ENCODE peak calls at places on chromosomes 7 and 10, in seven cellular contexts. C is GM12865, A is PC-9, E is ovary, S is stomach, Z is endothelial cell of umbilical vein, R is heart left ventricle. U is an unnamed sample.
A peak's percentile ranks its signal among the peaks of the same experiment; 100 is the strongest.

GRCh38 chr10:112679392-112679791 is 232.4 kb downstream of the VTI1A start:
- DNase-seq in C (no peak), A (no peak), E (no peak), S (no peak), Z (no peak), R (no peak), U (no peak)

GRCh38 chr7:8378349-8379019 is 54.9 kb upstream of the NXPH1 start:
- DNase-seq in C (no peak), A (no peak), E (no peak), S (no peak), Z (no peak), R (no peak), U (no peak)

GRCh38 chr10:58473966-58474365 is 38.7 kb upstream of the BICC1 start:
- DNase-seq in C (no peak), A (no peak), E (no peak), S (no peak), Z (no peak), R (no peak), U (no peak)

GRCh38 chr10:131431541-131431940 is 120.0 kb upstream of the TCERG1L start:
- DNase-seq in C (no peak), A (no peak), E (no peak), S (no peak), Z (no peak), R (no peak), U (no peak)

GRCh38 chr10:114534480-114535095 is 123.5 kb downstream of the ABLIM1 start:
- DNase-seq in C (no peak), A (no peak), E (no peak), S (no peak), Z (peak; percentile 90), R (no peak), U (no peak)

GRCh38 chr10:47257396-47258120 is 42.4 kb upstream of the GDF10 start:
- DNase-seq in C (peak; percentile 21), A (no peak), E (no peak), S (no peak), Z (no peak), R (no peak), U (no peak)

GRCh38 chr7:112654322-112655216 is 135.6 kb downstream of the TMEM168 start:
- DNase-seq in C (no peak), A (no peak), E (no peak), S (no peak), Z (no peak), R (no peak), U (no peak)

GRCh38 chr7:45399069-45399468 is 175.1 kb upstream of the ADCY1 start:
- DNase-seq in C (no peak), A (no peak), E (no peak), S (no peak), Z (no peak), R (no peak), U (no peak)

GRCh38 chr7:123366991-123367390 is 167.2 kb upstream of the SLC13A1 start:
- DNase-seq in C (no peak), A (no peak), E (no peak), S (no peak), Z (no peak), R (no peak), U (no peak)

GRCh38 chr10:117710181-117710798 is 167.7 kb downstream of the EMX2 start:
- DNase-seq in C (no peak), A (no peak), E (no peak), S (no peak), Z (no peak), R (no peak), U (no peak)

GRCh38 chr7:27695096-27695495 is 32.4 kb upstream of the HIBADH start:
- DNase-seq in C (no peak), A (no peak), E (no peak), S (no peak), Z (no peak), R (no peak), U (no peak)

GRCh38 chr10:122054046-122055025 is 65.4 kb downstream of the TACC2 start:
- DNase-seq in C (peak; percentile 22), A (no peak), E (peak; percentile 82), S (peak; percentile 54), Z (peak; percentile 71), R (peak; percentile 74), U (no peak)

GRCh38 chr7:157089100-157089510 is 49.6 kb upstream of the UBE3C start:
- DNase-seq in C (no peak), A (no peak), E (no peak), S (no peak), Z (no peak), R (no peak), U (no peak)

GRCh38 chr10:101031128-101031795 is at the start of the genes PDZD7 and SFXN3:
- DNase-seq in C (peak; percentile 97), A (peak; percentile 91), E (peak; percentile 98), S (peak; percentile 98), Z (peak; percentile 88), R (peak; percentile 97), U (peak; percentile 99)

GRCh38 chr10:33876547-33877400 is 542.3 kb upstream of the NRP1 start:
- DNase-seq in C (no peak), A (no peak), E (peak; percentile 29), S (no peak), Z (no peak), R (no peak), U (no peak)

GRCh38 chr7:41449286-41449685 is 253.6 kb downstream of the INHBA start:
- DNase-seq in C (no peak), A (no peak), E (no peak), S (no peak), Z (no peak), R (no peak), U (no peak)

GRCh38 chr10:98482096-98482495 is 35.4 kb upstream of the HPS1 start:
- DNase-seq in C (no peak), A (no peak), E (no peak), S (no peak), Z (no peak), R (no peak), U (no peak)

GRCh38 chr10:115033898-115034297 is 59.3 kb upstream of the ATRNL1 start:
- DNase-seq in C (no peak), A (no peak), E (no peak), S (no peak), Z (no peak), R (no peak), U (no peak)

GRCh38 chr10:117163061-117163953 is 25.2 kb upstream of the VAX1 start:
- DNase-seq in C (no peak), A (no peak), E (no peak), S (no peak), Z (no peak), R (no peak), U (no peak)

GRCh38 chr7:40680657-40681056 is 545.9 kb downstream of the SUGCT start:
- DNase-seq in C (no peak), A (no peak), E (no peak), S (no peak), Z (peak; percentile 31), R (no peak), U (no peak)

GRCh38 chr7:155811560-155811894 is 736 bp downstream of the SHH start:
- DNase-seq in C (no peak), A (no peak), E (no peak), S (peak; percentile 70), Z (no peak), R (no peak), U (no peak)

GRCh38 chr7:157234271-157234670 is 95.5 kb downstream of the UBE3C start:
- DNase-seq in C (no peak), A (no peak), E (no peak), S (no peak), Z (no peak), R (no peak), U (no peak)

GRCh38 chr7:80675090-80675489 is 36.6 kb downstream of the CD36 start:
- DNase-seq in C (no peak), A (no peak), E (no peak), S (no peak), Z (no peak), R (no peak), U (no peak)

GRCh38 chr10:89553064-89553734 is 17.8 kb upstream of the SLC16A12 start:
- DNase-seq in C (no peak), A (peak; percentile 18), E (no peak), S (no peak), Z (peak; percentile 93), R (no peak), U (no peak)

GRCh38 chr7:2016761-2017482 is 215.8 kb downstream of the MAD1L1 start:
- DNase-seq in C (no peak), A (no peak), E (peak; percentile 6), S (no peak), Z (no peak), R (no peak), U (peak; percentile 13)

DNA sequence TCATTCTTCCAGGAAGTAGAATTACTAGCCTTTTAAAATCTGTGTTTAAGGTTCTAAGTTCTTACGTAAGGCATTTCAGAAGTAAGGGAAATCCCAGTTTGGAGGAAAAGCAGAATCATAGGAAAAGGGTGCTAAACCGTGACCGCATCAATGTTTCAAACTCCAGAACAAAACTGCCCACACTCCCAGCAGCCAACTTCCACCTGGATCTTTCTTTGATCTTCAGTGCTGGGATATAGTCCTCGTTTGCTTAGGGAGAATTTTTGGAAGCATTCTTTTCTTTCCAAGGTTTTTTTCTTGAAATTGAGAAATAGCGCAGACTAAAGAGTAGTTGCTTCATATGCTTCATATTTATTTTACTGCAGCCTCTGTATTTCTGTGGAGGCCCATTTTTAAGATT is 8.9 kb downstream of the PROSER2 start:
- DNase-seq in C (no peak), A (no peak), E (no peak), S (no peak), Z (no peak), R (no peak), U (no peak)
- H3K4me3 ChIP-seq in C (no peak overlapping the region), A (no peak overlapping the region), E (no peak overlapping the region), S (no peak overlapping the region), Z (no peak overlapping the region), R (no peak overlapping the region), U (no peak overlapping the region)

GRCh38 chr10:102628451-102628911 is 15.8 kb upstream of the TRIM8 start:
- DNase-seq in C (no peak), A (peak; percentile 66), E (peak; percentile 64), S (no peak), Z (peak; percentile 30), R (peak; percentile 85), U (no peak)
- TF ChIP-seq CTCF in C (no peak), A (no peak), E (no peak), S (no peak), Z (no peak), R (peak; percentile 15), U (no peak)

GRCh38 chr10:21498416-21498815 is 27.1 kb downstream of the SKIDA1 start:
- DNase-seq in C (no peak), A (no peak), E (no peak), S (no peak), Z (no peak), R (no peak), U (no peak)
- H3K4me3 ChIP-seq in C (no peak overlapping the region), A (no peak overlapping the region), E (no peak overlapping the region), S (no peak overlapping the region), Z (no peak overlapping the region), R (no peak overlapping the region), U (no peak overlapping the region)

GRCh38 chr7:152520861-152521302 is 85.1 kb upstream of the KMT2C start:
- DNase-seq in C (no peak), A (no peak), E (no peak), S (no peak), Z (no peak), R (no peak), U (no peak)

GRCh38 chr7:152521420-152522337 is 85.9 kb upstream of the KMT2C start:
- DNase-seq in C (no peak), A (peak; percentile 30), E (no peak), S (peak; percentile 29), Z (no peak), R (no peak), U (peak; percentile 53)

GRCh38 chr7:152522551-152522950 is 86.7 kb upstream of the KMT2C start:
- DNase-seq in C (no peak), A (no peak), E (peak; percentile 21), S (no peak), Z (peak; percentile 15), R (no peak), U (no peak)

GRCh38 chr7:152516216-152516615 is 80.4 kb upstream of the KMT2C start:
- DNase-seq in C (no peak), A (no peak), E (no peak), S (no peak), Z (no peak), R (no peak), U (no peak)

GRCh38 chr7:152519290-152519689 is 83.5 kb upstream of the KMT2C start:
- DNase-seq in C (no peak), A (no peak), E (no peak), S (no peak), Z (no peak), R (no peak), U (no peak)
- TF ChIP-seq CTCF in C (no peak), A (no peak), E (no peak), S (no peak), Z (no peak), R (no peak), U (no peak)

U was measured in Peyer's patch.